ENCODE peak calls at places on chromosome 20, in four cellular contexts. X is adrenal gland, N is testis, P is breast epithelium. W is an unnamed sample. For H3K36me3, the result is how much of the 10 kb centered on the place peaks cover.

GRCh38 chr20:16533493-16533892 is 39.8 kb downstream of the KIF16B start:
- DNase-seq in X (no peak), P (no peak), N (no peak), W (no peak)

GRCh38 chr20:37528442-37529213 is 952 bp upstream of the BLCAP start:
- DNase-seq in P (no peak), X (peak), N (peak), W (no peak)

GRCh38 chr20:58850693-58851174 is at the start of gene GNAS-AS1:
- DNase-seq in P (peak), N (peak), X (peak), W (peak)

GRCh38 chr20:40279390-40279789 is 409.6 kb downstream of the MAFB start:
- DNase-seq in P (no peak), N (peak), X (peak), W (peak)

GRCh38 chr20:35240914-35241293 is 14.4 kb downstream of the MMP24 start:
- DNase-seq in X (no peak), N (no peak), P (no peak), W (no peak)

GRCh38 chr20:31674895-31675827 is 37.4 kb downstream of the COX4I2 start:
- DNase-seq in N (peak), P (no peak), X (peak), W (peak)

GRCh38 chr20:675453-676314 is at the start of gene SCRT2:
- DNase-seq in X (peak), N (peak), P (peak), W (peak)

GRCh38 chr20:20552076-20552475 is 160.4 kb downstream of the RALGAPA2 start:
- DNase-seq in N (no peak), X (no peak), P (no peak), W (no peak)

GRCh38 chr20:18543932-18544331 is 23.3 kb upstream of the SMIM26 start:
- DNase-seq in P (no peak), N (no peak), X (no peak), W (no peak)

GRCh38 chr20:8330785-8331699 is 199.0 kb downstream of the PLCB1 start:
- DNase-seq in N (no peak), P (no peak), X (no peak), W (no peak)

GRCh38 chr20:21157006-21157405 is 31.1 kb downstream of the KIZ start:
- DNase-seq in X (no peak), P (no peak), N (no peak), W (no peak)

GRCh38 chr20:60340232-60340631 is 382.0 kb downstream of the CDH26 start:
- DNase-seq in X (no peak), N (no peak), P (no peak), W (no peak)

GRCh38 chr20:3931664-3932063 is 42.5 kb downstream of the PANK2 start:
- DNase-seq in P (no peak), N (no peak), X (no peak), W (no peak)

GRCh38 chr20:21235346-21235712 is 67.8 kb upstream of the XRN2 start:
- DNase-seq in P (no peak), N (no peak), X (no peak), W (no peak)

GRCh38 chr20:38169636-38170035 is 4.6 kb upstream of the TGM2 start:
- DNase-seq in N (no peak), X (no peak), P (no peak), W (no peak)

GRCh38 chr20:40160151-40160550 is 528.9 kb downstream of the MAFB start:
- DNase-seq in X (peak), P (no peak), N (peak), W (peak)

GRCh38 chr20:50191065-50191565 is 485 bp downstream of the CEBPB start:
- DNase-seq in N (peak), X (peak), P (no peak), W (peak)
- TF ChIP-seq POLR2A in N (no peak), X (peak), P (no peak), W (no peak)

DNA sequence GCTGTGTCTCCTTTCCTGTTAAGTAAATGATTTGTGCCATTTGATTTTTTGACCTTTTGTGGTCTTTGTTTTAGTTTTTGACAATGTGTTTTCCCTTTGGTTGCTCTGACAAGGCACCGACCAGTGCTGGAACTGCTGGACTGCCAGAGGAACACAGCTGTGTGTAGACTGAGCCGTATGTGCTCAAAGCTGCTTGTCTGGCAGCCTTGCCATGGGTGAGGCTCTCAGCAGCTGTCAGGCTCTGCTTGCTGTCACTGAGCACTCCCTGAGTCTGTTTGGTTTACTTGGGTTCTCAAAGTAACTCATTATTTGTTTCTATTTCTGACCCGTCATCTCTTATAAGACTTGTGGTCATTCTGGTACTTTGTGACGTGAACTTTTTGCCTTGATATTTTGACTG is 15.1 kb upstream of the SNRPB start:
- DNase-seq in X (no peak), P (no peak), N (no peak), W (no peak)
- H3K36me3 ChIP-seq in X (half or more), P (under half), N (under half), W (under half)

GRCh38 chr20:43959079-43959919 is 44.6 kb downstream of the TOX2 start:
- DNase-seq in X (no peak), N (peak), P (no peak), W (no peak)
- H3K27ac ChIP-seq in X (no peak), N (no peak), P (no peak), W (no peak)

GRCh38 chr20:63697868-63698545 is 1.6 kb downstream of the TNFRSF6B start:
- DNase-seq in X (peak), N (no peak), P (peak), W (no peak)

GRCh38 chr20:63699466-63700198 is 3.2 kb downstream of the TNFRSF6B start:
- DNase-seq in X (peak), P (no peak), N (no peak), W (peak)

GRCh38 chr20:63700199-63701050 is 4.0 kb downstream of the TNFRSF6B start:
- DNase-seq in N (no peak), X (peak), P (peak), W (no peak)

GRCh38 chr20:63697357-63697867 is 960 bp downstream of the TNFRSF6B start:
- DNase-seq in P (no peak), X (peak), N (no peak), W (peak)

GRCh38 chr20:63698739-63699465 is 2.5 kb downstream of the TNFRSF6B start:
- DNase-seq in P (peak), N (no peak), X (peak), W (peak)
- TF ChIP-seq POLR2A in P (no peak), N (no peak), X (no peak), W (no peak)

GRCh38 chr20:34083137-34083536 is 28.9 kb downstream of the EIF2S2 start:
- DNase-seq in P (no peak), X (peak), N (peak), W (peak)

GRCh38 chr20:34079818-34080217 is 32.2 kb downstream of the EIF2S2 start:
- DNase-seq in N (no peak), X (no peak), P (no peak), W (no peak)

GRCh38 chr20:34084227-34084923 is 27.7 kb downstream of the EIF2S2 start:
- DNase-seq in P (no peak), X (peak), N (no peak), W (no peak)

GRCh38 chr20:34083781-34084180 is 28.3 kb downstream of the EIF2S2 start:
- DNase-seq in X (no peak), P (no peak), N (no peak), W (no peak)

DNA sequence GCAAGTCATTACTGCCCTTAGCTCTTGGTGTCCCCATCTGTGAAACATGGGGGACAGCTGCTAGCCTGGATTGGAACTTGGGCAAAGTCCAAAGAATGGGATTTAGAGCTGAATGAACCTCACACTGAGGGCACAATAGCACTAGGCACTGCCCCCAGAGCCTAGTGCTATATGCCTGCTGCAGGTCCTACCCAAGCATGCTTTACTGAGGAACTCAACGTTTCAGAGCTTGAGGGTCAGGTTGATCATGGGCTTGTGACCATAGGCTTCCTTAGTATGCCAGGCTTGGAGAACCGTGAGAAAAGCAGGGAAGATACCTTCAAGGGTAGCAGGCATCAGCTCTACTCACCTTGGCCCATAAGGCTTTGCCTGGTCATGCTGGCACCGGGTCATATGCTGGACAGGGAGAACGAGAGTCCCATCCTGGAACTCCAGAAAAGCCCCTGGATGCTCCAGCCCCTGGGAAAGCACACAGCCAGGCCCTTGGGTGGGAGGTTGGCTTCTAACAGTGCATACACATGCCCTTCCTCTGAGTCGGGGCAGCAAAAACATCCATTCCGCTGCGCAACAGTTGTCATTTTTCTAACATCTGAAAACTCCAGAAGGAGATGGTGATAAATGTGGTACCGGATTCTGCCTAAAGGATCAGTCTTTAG is 29.7 kb downstream of the EIF2S2 start:
- DNase-seq in P (no peak), N (no peak), X (no peak), W (no peak)
- H3K36me3 ChIP-seq in P (under half), N (under half), X (under half), W (under half)